ENCODE peak calls at places on chromosomes 3 and 15, in ten cellular contexts. P is NT2/D1, W is Caki2, H is left lung, N is right cardiac atrium, E is M059J, T is adrenal gland, F is mesendoderm, R is globus pallidus, M is NCI-H460. L is an unnamed sample.

GRCh38 chr3:14633819-14634424 is 17.6 kb upstream of the CCDC174 start:
- DNase-seq in P (no peak), W (no peak), H (peak; percentile 50), N (peak; percentile 77), E (peak; percentile 39), T (peak; percentile 43), F (peak; percentile 64), R (no peak), M (peak; percentile 41), L (no peak)

GRCh38 chr3:189292667-189293478 is 121.1 kb downstream of the TPRG1 start:
- DNase-seq in P (no peak), W (no peak), H (no peak), N (no peak), E (peak; percentile 73), T (no peak), F (peak; percentile 28), R (no peak), M (no peak), L (no peak)

GRCh38 chr15:90205050-90205848 is 4.1 kb downstream of the SEMA4B start:
- DNase-seq in P (no peak), W (no peak), H (no peak), N (no peak), E (no peak), T (no peak), F (no peak), R (peak; percentile 42), M (no peak), L (no peak)

GRCh38 chr3:143203848-143204247 is 84.3 kb downstream of the CHST2 start:
- DNase-seq in P (no peak), W (no peak), H (no peak), N (no peak), E (peak; percentile 61), T (no peak), F (no peak), R (no peak), M (no peak), L (no peak)

GRCh38 chr3:15102256-15102655 is 3.3 kb upstream of the RBSN start:
- DNase-seq in P (no peak), W (no peak), H (peak; percentile 63), N (peak; percentile 90), E (peak; percentile 39), T (peak; percentile 88), F (no peak), R (peak; percentile 85), M (peak; percentile 63), L (no peak)

GRCh38 chr15:78007965-78008886 is 69.3 kb downstream of the TBC1D2B start:
- DNase-seq in P (no peak), W (no peak), H (peak; percentile 65), N (peak; percentile 90), E (peak; percentile 80), T (peak; percentile 94), F (no peak), R (no peak), M (no peak), L (no peak)

GRCh38 chr3:122263058-122263457 is 62.0 kb upstream of the CSTA start:
- DNase-seq in P (peak; percentile 38), W (no peak), H (no peak), N (no peak), E (no peak), T (no peak), F (peak; percentile 62), R (no peak), M (no peak), L (no peak)

GRCh38 chr15:98561169-98561941 is 87.0 kb upstream of the IGF1R start:
- DNase-seq in P (no peak), W (no peak), H (no peak), N (no peak), E (no peak), T (no peak), F (peak; percentile 32), R (no peak), M (no peak), L (no peak)

GRCh38 chr15:42819781-42820180 is 82.9 kb upstream of the CDAN1 start:
- DNase-seq in P (no peak), W (no peak), H (no peak), N (no peak), E (no peak), T (no peak), F (no peak), R (no peak), M (no peak), L (no peak)

GRCh38 chr15:100704281-100705055 is 102.1 kb downstream of the ASB7 start:
- DNase-seq in P (no peak), W (no peak), H (no peak), N (no peak), E (peak; percentile 94), T (peak; percentile 6), F (no peak), R (no peak), M (no peak), L (no peak)

GRCh38 chr15:98727115-98728040 is 79.0 kb downstream of the IGF1R start:
- DNase-seq in P (peak; percentile 82), W (peak; percentile 95), H (peak; percentile 90), N (peak; percentile 93), E (peak; percentile 96), T (peak; percentile 93), F (peak; percentile 98), R (peak; percentile 26), M (peak; percentile 80), L (no peak)